ENCODE peak calls at places on chromosomes 4 and X, in six cellular contexts. C is lung, F is IMR-90, S is psoas muscle, K is SK-N-SH, P is spleen. O is an unnamed sample.

GRCh38 chrX:130826249-130826648 is 76.8 kb downstream of the ENOX2 start:
- DNase-seq in C (no peak), K (no peak), F (no peak), S (no peak), P (no peak), O (no peak)

GRCh38 chr4:70676554-70677090 is 10.3 kb upstream of the JCHAIN start:
- DNase-seq in F (no peak), K (no peak), P (no peak), S (no peak), C (no peak), O (no peak)

GRCh38 chr4:178917756-178918155 is 1475.5 kb upstream of the AGA start:
- DNase-seq in K (no peak), F (no peak), P (no peak), S (no peak), C (no peak), O (no peak)

GRCh38 chr4:83285022-83285387 is 407 bp upstream of the COQ2 start:
- DNase-seq in F (peak), S (no peak), C (peak), K (peak), P (no peak), O (peak)

GRCh38 chr4:38075370-38076152 is 115.4 kb downstream of the PTTG2 start:
- DNase-seq in P (no peak), F (peak), S (no peak), K (no peak), C (no peak), O (peak)

GRCh38 chr4:185524888-185525863 is 10.1 kb downstream of the PDLIM3 start:
- DNase-seq in P (no peak), C (no peak), F (peak), K (no peak), S (peak), O (no peak)

GRCh38 chrX:107429090-107429489 is 20.4 kb upstream of the FRMPD3 start:
- DNase-seq in S (no peak), C (no peak), P (no peak), F (peak), K (no peak), O (peak)

GRCh38 chrX:148574247-148574973 is 74.0 kb downstream of the AFF2 start:
- DNase-seq in F (no peak), C (no peak), P (no peak), K (no peak), S (no peak), O (peak)

GRCh38 chr4:105895324-105895608 is at the start of gene NPNT:
- DNase-seq in S (no peak), F (no peak), C (peak), K (peak), P (peak), O (no peak)

GRCh38 chr4:134544303-134544761 is 342.7 kb upstream of the PABPC4L start:
- DNase-seq in F (no peak), K (no peak), P (no peak), C (no peak), S (no peak), O (peak)

GRCh38 chr4:145420595-145421214 is 60.9 kb upstream of the SMAD1 start:
- DNase-seq in S (no peak), K (no peak), P (no peak), F (no peak), C (no peak), O (no peak)

GRCh38 chr4:161208564-161208963 is 955.2 kb downstream of the FSTL5 start:
- DNase-seq in K (peak), P (no peak), F (no peak), S (no peak), C (no peak), O (no peak)

GRCh38 chr4:152448038-152448437 is 87.9 kb downstream of the FBXW7 start:
- DNase-seq in K (no peak), S (no peak), F (no peak), P (no peak), C (no peak), O (no peak)

GRCh38 chrX:72280210-72280882 is 3.3 kb upstream of the RPS4X start:
- DNase-seq in K (no peak), S (no peak), C (no peak), F (peak), P (no peak), O (no peak)

GRCh38 chrX:12701625-12702024 is 89.6 kb upstream of the PRPS2 start:
- DNase-seq in S (peak), C (peak), K (peak), P (no peak), F (peak), O (peak)

GRCh38 chr4:109801099-109801789 is 555 bp downstream of the CFI start:
- DNase-seq in C (no peak), K (no peak), P (no peak), F (no peak), S (no peak), O (no peak)

DNA sequence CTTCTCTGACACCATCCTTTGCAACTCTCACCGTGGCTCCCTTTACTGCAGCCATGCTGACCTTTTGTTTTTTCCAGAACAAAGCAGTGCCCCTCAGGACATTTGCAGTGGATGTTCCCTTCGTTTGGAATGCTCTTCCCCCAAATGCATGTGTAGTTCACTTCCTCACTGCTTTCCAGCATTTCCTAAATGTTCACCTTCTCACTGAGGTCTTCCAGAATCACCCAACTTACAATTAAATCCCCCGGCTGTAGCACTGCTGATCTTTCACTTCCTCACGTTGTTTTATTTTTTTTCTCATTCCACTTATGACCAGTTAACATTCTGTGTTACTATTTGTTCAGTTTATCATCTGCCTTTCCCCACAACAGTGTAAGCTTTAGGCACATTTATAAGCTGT is 73.1 kb downstream of the GASK1B start:
- DNase-seq in S (no peak), C (no peak), P (no peak), K (no peak), F (no peak), O (no peak)
- TF ChIP-seq CTCF in S (no peak), C (no peak), P (no peak), K (no peak), F (no peak), O (no peak)

GRCh38 chr4:176781739-176782100 is 11.0 kb downstream of the VEGFC start:
- DNase-seq in K (no peak), S (no peak), P (no peak), C (no peak), F (no peak), O (no peak)
- H3K4me3 ChIP-seq in K (peak), S (peak), P (no peak), C (no peak), F (no peak), O (no peak)

DNA sequence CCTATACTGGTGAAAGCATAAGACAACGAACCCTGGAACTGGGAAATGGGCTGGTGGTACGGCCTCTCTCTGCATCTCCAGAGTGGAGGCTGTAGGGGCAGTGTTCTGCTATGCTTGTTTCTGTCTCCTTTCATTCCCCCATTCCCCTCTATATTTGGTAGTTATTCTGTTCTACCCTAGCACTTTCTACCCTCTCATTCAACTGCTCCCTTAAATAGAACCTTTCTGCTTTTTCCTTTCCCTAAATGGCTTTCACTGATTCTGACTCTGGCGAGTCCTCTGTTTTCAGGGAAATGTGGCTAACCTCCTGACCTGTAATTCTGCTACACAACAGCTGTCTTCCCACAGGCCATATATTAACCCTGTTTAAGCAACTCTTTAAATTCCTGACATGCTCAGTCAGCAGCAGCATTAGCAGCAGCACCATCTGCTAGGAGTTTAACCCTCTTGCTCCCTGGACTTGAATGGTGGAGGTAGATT is 94.2 kb downstream of the CXCL13 start:
- DNase-seq in P (no peak), S (no peak), F (peak), C (no peak), K (peak), O (peak)
- TF ChIP-seq CTCF in P (no peak), S (no peak), F (peak), C (no peak), K (no peak), O (peak)

DNA sequence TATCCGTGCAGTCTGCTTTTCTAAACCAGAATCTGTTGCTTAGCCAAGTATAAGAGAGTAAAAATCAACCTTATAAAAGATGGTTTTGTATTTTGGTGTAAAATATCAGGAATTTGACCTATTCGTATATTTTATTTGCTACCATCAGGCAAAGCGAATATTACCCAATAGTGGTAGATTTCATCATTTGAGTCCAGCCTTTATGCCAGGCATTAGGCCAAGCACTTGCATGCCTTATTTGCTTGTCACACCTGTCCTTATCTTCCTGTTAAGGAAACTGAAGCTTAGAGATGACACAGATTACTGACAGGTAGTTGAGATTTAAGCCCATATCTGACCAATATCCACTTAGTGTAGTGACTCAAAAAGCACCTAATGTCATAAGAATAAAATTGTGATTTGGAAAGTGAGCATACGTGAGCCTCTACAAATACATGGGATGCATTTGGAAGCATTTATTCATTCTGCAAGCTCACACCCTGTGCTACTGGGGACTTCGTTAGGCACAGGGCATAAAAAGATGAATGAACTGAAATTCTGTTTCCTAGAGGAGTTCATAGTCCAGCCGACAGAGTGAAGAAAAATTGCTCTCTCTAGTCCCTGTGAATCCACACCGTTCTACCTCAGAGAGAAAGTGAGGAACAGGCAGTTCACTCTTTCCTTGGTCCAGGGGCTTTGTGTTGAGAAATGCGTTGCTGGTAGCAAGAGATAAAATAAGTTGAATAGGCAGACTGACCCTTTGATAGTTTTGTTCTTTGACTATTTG is 2.3 kb upstream of the RNF212 start:
- DNase-seq in F (no peak), S (no peak), C (no peak), K (no peak), P (no peak), O (no peak)
- H3K4me3 ChIP-seq in F (no peak), S (no peak), C (no peak), K (no peak), P (no peak), O (no peak)

GRCh38 chr4:177367336-177367735 is 57.7 kb downstream of the NEIL3 start:
- DNase-seq in K (no peak), S (no peak), F (peak), C (no peak), P (no peak), O (peak)
- TF ChIP-seq CTCF in K (no peak), S (no peak), F (peak), C (no peak), P (no peak), O (peak)

DNA sequence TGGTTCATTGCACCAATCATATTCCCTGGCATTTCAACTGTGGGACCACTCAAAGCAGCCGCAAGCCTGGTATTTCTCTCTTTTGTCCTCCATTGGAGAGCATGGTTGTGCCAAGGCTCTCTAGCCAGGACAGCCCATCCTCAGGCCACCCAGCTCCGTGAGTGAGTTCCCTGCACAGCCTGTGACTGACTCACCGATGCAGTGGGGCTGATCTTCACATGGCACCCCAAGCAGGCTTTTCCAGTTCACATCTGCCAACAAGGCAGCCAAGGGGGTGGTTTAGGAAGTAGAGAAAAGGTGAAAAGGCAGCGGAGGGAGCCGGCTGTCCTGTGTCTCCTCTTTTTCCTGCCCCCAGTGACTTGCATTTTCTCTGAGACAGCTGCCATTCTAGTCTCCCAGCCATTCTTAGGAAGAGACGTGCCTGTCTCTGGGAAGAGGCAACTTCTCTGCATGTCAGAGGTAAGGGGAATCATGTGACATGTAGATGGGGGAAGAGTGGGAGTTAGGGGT is 69.2 kb downstream of the MID1IP1 start:
- DNase-seq in C (no peak), K (no peak), F (peak), S (no peak), P (no peak), O (no peak)
- H3K4me3 ChIP-seq in C (no peak), K (no peak), F (no peak), S (peak), P (no peak), O (no peak)

GRCh38 chr4:128288689-128289106 is 1.1 kb upstream of the PGRMC2 start:
- DNase-seq in F (peak), C (no peak), S (no peak), K (no peak), P (no peak), O (peak)

GRCh38 chr4:128289523-128290158 is 2.0 kb upstream of the PGRMC2 start:
- DNase-seq in C (no peak), P (no peak), K (no peak), S (no peak), F (no peak), O (no peak)

GRCh38 chr4:128286474-128287158 is 997 bp downstream of the PGRMC2 start:
- DNase-seq in C (no peak), F (peak), S (no peak), P (no peak), K (peak), O (peak)

GRCh38 chr4:128287159-128287870 is at the start of gene PGRMC2:
- DNase-seq in C (peak), F (peak), P (no peak), S (no peak), K (peak), O (peak)

GRCh38 chr4:128287871-128288688 is 467 bp upstream of the PGRMC2 start:
- DNase-seq in S (peak), C (peak), K (peak), P (peak), F (peak), O (peak)
- TF ChIP-seq CTCF in S (peak), C (no peak), K (peak), P (peak), F (peak), O (peak)

GRCh38 chr4:176538217-176538925 is 218.6 kb downstream of the SPCS3 start:
- DNase-seq in S (no peak), K (no peak), P (no peak), C (no peak), F (peak), O (peak)
- H3K4me3 ChIP-seq in S (no peak), K (no peak), P (no peak), C (no peak), F (no peak), O (no peak)

O was measured in cardiac fibroblast.